ENCODE peak calls at places on chromosomes 12 and 14, in five cellular contexts. Q is mesenchymal stem cell; I is IMR-90; D is CD8-positive, alpha-beta memory T cell; N is sigmoid colon. F is an unnamed sample. For H3K4me1, the result is how much of the 10 kb centered on the place peaks cover.

GRCh38 chr12:48999371-49000131 is at the start of gene DDN:
- DNase-seq in Q (peak), I (peak), N (no peak), D (peak), F (no peak)

GRCh38 chr14:69261761-69262331 is 1.9 kb downstream of the GALNT16 start:
- DNase-seq in I (peak), D (no peak), Q (no peak), N (no peak), F (no peak)

GRCh38 chr12:47293406-47293805 is 213.6 kb upstream of the AMIGO2 start:
- DNase-seq in D (no peak), Q (no peak), N (no peak), I (no peak), F (no peak)

GRCh38 chr14:105456736-105457703 is 17.6 kb upstream of the CRIP2 start:
- DNase-seq in D (no peak), N (no peak), Q (no peak), I (no peak), F (no peak)

GRCh38 chr12:75478395-75478794 is 2.2 kb upstream of the GLIPR1 start:
- DNase-seq in N (no peak), Q (peak), D (no peak), I (peak), F (no peak)

GRCh38 chr12:93065896-93066295 is 136.8 kb upstream of the EEA1 start:
- DNase-seq in I (no peak), Q (no peak), D (no peak), N (no peak), F (no peak)

GRCh38 chr14:95468416-95469133 is 47.9 kb downstream of the SYNE3 start:
- DNase-seq in Q (no peak), N (no peak), D (no peak), I (no peak), F (no peak)

GRCh38 chr12:77124767-77125166 is 59.4 kb upstream of the E2F7 start:
- DNase-seq in I (peak), D (no peak), N (no peak), Q (no peak), F (no peak)

GRCh38 chr12:45543887-45544286 is 185.6 kb upstream of the ARID2 start:
- DNase-seq in I (peak), Q (peak), N (no peak), D (peak), F (no peak)

GRCh38 chr12:84043355-84043754 is 869.2 kb downstream of the SLC6A15 start:
- DNase-seq in Q (no peak), N (no peak), D (no peak), I (no peak), F (no peak)

GRCh38 chr14:106802413-106803364 is 1276.3 kb downstream of the TMEM121 start:
- DNase-seq in Q (no peak), I (no peak), N (no peak), D (no peak), F (no peak)

GRCh38 chr12:121053706-121054105 is 14.7 kb upstream of the OASL start:
- DNase-seq in Q (no peak), D (no peak), I (no peak), N (no peak), F (no peak)

GRCh38 chr12:82740129-82741000 is 53.7 kb downstream of the TMTC2 start:
- DNase-seq in N (no peak), I (peak), D (no peak), Q (peak), F (no peak)

GRCh38 chr12:27616356-27617150 is 79.7 kb upstream of the REP15 start:
- DNase-seq in D (no peak), Q (no peak), I (no peak), N (no peak), F (no peak)

GRCh38 chr12:122980192-122981035 is at the start of gene ARL6IP4:
- DNase-seq in N (no peak), Q (peak), I (peak), D (peak), F (peak)

GRCh38 chr12:68334136-68334535 is 2.0 kb upstream of the MDM1 start:
- DNase-seq in Q (no peak), I (no peak), N (no peak), D (no peak), F (no peak)

GRCh38 chr12:69511870-69512269 is 41.7 kb downstream of the FRS2 start:
- DNase-seq in D (no peak), N (no peak), I (no peak), Q (no peak), F (no peak)

GRCh38 chr12:62604856-62605255 is 138.2 kb downstream of the MON2 start:
- DNase-seq in I (peak), D (no peak), N (no peak), Q (peak), F (no peak)

GRCh38 chr14:57346741-57347140 is 43.6 kb upstream of the NAA30 start:
- DNase-seq in N (no peak), D (no peak), I (no peak), Q (no peak), F (no peak)

GRCh38 chr14:100709252-100709955 is 17.3 kb upstream of the DLK1 start:
- DNase-seq in N (no peak), Q (peak), D (no peak), I (peak), F (no peak)

GRCh38 chr12:119681953-119682352 is 14.0 kb downstream of the PRKAB1 start:
- DNase-seq in I (no peak), Q (no peak), D (no peak), N (no peak), F (no peak)

GRCh38 chr12:119683816-119684215 is 15.9 kb downstream of the PRKAB1 start:
- DNase-seq in D (no peak), Q (no peak), N (no peak), I (no peak), F (no peak)

GRCh38 chr12:119683413-119683812 is 15.5 kb downstream of the PRKAB1 start:
- DNase-seq in N (no peak), Q (no peak), I (peak), D (no peak), F (no peak)

GRCh38 chr12:119681139-119681538 is 13.2 kb downstream of the PRKAB1 start:
- DNase-seq in N (no peak), I (no peak), D (no peak), Q (no peak), F (no peak)

DNA sequence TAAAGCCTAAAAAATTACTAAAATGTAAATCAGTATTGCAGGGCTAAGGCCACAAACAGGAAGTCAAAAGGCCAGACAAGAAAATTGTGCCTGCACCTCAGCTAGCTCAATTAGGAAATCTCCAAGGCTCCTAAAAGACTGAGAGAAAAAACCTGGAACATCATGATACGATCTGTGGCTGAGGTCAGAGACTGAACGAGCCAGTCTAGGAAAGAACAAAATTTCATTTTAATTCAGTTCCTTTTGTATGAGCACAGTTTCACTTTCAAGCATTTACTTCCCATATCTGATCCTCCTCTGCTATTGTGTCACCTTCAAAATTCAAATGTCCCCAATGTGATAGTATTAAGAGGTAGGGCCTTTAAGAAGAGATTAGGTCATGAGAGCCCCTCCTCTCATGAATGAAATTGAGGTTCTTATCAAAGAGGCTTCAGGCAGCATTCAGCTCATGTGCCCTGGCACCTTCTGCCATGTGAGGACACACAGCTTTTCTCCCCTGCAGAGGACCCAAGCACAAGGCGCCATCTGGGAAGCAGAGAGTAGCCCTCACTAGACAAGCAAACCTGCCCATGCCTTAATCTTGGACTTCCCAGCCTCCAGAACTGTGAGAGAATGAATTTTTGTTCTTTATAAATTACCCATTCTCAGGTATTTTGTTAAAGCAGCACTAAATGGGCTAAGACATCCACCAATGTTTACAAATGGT is 14.9 kb downstream of the PRKAB1 start:
- DNase-seq in D (no peak), N (no peak), Q (no peak), I (no peak), F (no peak)
- H3K4me1 ChIP-seq in D (under half), N (under half), Q (under half), I (under half), F (under half)

GRCh38 chr12:3892631-3893030 is 19.4 kb upstream of the PARP11 start:
- DNase-seq in Q (no peak), N (no peak), I (no peak), D (no peak), F (no peak)

GRCh38 chr12:3897400-3897910 is 24.3 kb upstream of the PARP11 start:
- DNase-seq in N (no peak), D (no peak), I (no peak), Q (no peak), F (no peak)

GRCh38 chr12:3898751-3899150 is 25.6 kb upstream of the PARP11 start:
- DNase-seq in Q (no peak), N (no peak), D (no peak), I (no peak), F (no peak)

GRCh38 chr12:3901116-3901515 is 27.9 kb upstream of the PARP11 start:
- DNase-seq in Q (no peak), D (no peak), N (no peak), I (no peak), F (no peak)

DNA sequence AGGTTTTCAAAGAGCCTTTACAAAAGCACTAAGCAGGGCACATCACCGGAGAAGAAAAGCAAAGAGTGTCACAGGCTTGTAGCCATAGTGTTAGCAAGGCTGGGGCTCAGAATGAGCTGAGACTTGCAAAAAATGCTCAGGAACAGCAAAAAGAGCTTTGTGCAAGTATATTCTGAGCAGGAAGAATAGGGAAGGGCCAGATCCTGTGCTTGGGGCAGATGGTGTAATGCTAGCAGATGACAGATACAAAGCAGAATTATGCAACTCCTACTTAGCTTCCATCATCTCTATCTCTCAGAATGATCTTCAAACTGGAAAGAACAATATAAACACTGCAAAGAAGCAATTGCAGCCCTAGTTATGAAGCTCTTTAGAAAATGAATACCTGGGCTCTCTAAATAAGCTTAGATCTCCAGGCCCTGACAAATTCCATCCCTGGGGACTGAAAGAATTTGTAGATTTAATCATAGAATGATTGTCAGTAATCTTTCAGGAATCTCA is 23.7 kb upstream of the PARP11 start:
- DNase-seq in I (no peak), N (no peak), Q (peak), D (no peak), F (no peak)
- H3K4me1 ChIP-seq in I (under half), N (under half), Q (under half), D (half or more), F (under half)

GRCh38 chr12:720231-720941 is 32.0 kb upstream of the WNK1 start:
- DNase-seq in Q (no peak), N (no peak), D (no peak), I (no peak), F (no peak)
- H3K4me1 ChIP-seq in Q (under half), N (under half), D (under half), I (under half), F (under half)

GRCh38 chr12:52198454-52199215 is 6.8 kb upstream of the KRT80 start:
- DNase-seq in Q (no peak), D (no peak), N (no peak), I (no peak), F (no peak)

GRCh38 chr12:52199294-52199920 is 7.6 kb upstream of the KRT80 start:
- DNase-seq in Q (no peak), I (no peak), N (no peak), D (no peak), F (no peak)

GRCh38 chr12:52195065-52195730 is 3.4 kb upstream of the KRT80 start:
- DNase-seq in I (peak), Q (no peak), D (no peak), N (no peak), F (no peak)

GRCh38 chr12:52200086-52200782 is 8.4 kb upstream of the KRT80 start:
- DNase-seq in N (no peak), D (no peak), Q (no peak), I (no peak), F (no peak)

GRCh38 chr12:52197371-52198231 is 5.8 kb upstream of the KRT80 start:
- DNase-seq in D (no peak), N (peak), I (no peak), Q (no peak), F (no peak)
- H3K4me1 ChIP-seq in D (under half), N (under half), I (under half), Q (under half), F (under half)

GRCh38 chr14:104393898-104394605 is 185.5 kb upstream of the C14orf180 start:
- DNase-seq in D (peak), Q (no peak), I (no peak), N (peak), F (peak)
- H3K4me1 ChIP-seq in D (half or more), Q (under half), I (under half), N (under half), F (under half)

GRCh38 chr12:119180380-119181040 is 1.8 kb downstream of the HSPB8 start:
- DNase-seq in N (peak), D (no peak), I (peak), Q (peak), F (no peak)

GRCh38 chr12:119181944-119182343 is 3.2 kb downstream of the HSPB8 start:
- DNase-seq in D (no peak), Q (no peak), N (no peak), I (no peak), F (no peak)

GRCh38 chr12:119182701-119183493 is 4.2 kb downstream of the HSPB8 start:
- DNase-seq in N (no peak), D (no peak), Q (peak), I (peak), F (no peak)

GRCh38 chr12:119181202-119181601 is 2.5 kb downstream of the HSPB8 start:
- DNase-seq in I (no peak), D (no peak), Q (no peak), N (no peak), F (no peak)

GRCh38 chr12:119183942-119184695 is 5.4 kb downstream of the HSPB8 start:
- DNase-seq in I (no peak), D (no peak), N (peak), Q (no peak), F (no peak)
- H3K4me1 ChIP-seq in I (under half), D (under half), N (under half), Q (under half), F (under half)

DNA sequence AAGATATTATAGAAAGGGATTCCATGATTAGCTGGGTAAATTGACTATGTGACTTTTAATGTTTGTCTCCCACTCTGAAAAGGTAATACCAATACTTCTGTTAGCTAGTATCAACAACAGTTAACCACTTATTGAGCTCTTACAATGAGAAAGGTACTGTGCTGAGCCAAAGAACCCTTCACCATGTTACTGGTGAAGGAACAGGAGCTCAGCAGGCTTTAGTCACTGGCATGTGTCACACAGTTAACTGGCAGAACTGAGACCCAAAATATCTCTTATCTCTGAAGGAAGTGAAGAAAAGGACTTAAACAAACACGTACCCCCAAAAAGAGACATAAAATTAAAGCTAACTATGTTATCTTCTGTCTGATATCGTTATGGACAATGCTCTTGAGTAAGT is 170.6 kb downstream of the MED13L start:
- DNase-seq in N (no peak), I (no peak), D (no peak), Q (no peak), F (no peak)
- H3K4me1 ChIP-seq in N (under half), I (under half), D (under half), Q (under half), F (under half)

DNA sequence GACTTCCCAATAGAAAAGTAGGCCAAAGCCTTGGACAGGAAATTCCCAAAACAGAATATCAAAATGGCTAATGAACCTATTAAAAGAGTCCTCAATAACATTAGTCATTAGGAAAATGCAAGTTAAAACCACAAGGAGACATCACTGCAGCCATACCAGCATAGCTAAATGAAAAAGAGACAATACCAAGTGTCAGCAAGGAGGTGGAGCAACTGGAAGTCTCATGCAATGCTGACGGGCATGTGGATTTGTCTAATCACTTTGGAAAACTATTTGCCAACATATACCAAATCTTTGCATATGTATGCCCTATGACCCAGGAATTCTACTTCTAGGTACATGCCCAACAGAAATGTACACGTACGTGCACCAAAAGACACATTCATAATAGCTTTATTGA is 60.5 kb upstream of the PLEKHG3 start:
- DNase-seq in I (no peak), D (no peak), N (no peak), Q (no peak), F (no peak)
- H3K4me1 ChIP-seq in I (under half), D (under half), N (under half), Q (under half), F (under half)

GRCh38 chr12:41205070-41205715 is 17.1 kb downstream of the PDZRN4 start:
- DNase-seq in I (no peak), N (no peak), D (no peak), Q (peak), F (no peak)
- H3K4me1 ChIP-seq in I (under half), N (under half), D (under half), Q (under half), F (under half)